ENCODE peak calls at places on chromosomes 3 and 15, in nine cellular contexts. Q is Right ventricle myocardium superior; V is caudate nucleus; E is CD8-positive, alpha-beta memory T cell; X is NAMALWA; P is stimulated activated CD8-positive, alpha-beta memory T cell treated with anti-CD3 and anti-CD28 coated beads, Interleukin-15, amount 100 ng/mL, for 1 hour; B is left ventricle myocardium superior; H is heart left ventricle; F is pancreas. T is an unnamed sample.
A peak's percentile ranks its signal among the peaks of the same experiment; 100 is the strongest.

GRCh38 chr3:46676601-46677071 is 16.8 kb downstream of the ALS2CL start:
- DNase-seq in Q (peak; percentile 38), V (no peak), F (peak; percentile 61), X (no peak), H (no peak), E (no peak), B (peak; percentile 28), P (no peak), T (no peak)

GRCh38 chr15:85587707-85588441 is 206.9 kb downstream of the KLHL25 start:
- DNase-seq in P (no peak), X (no peak), V (no peak), F (no peak), Q (no peak), E (no peak), H (no peak), B (no peak), T (no peak)

GRCh38 chr15:90191795-90192494 is 9.2 kb upstream of the SEMA4B start:
- DNase-seq in H (peak; percentile 67), Q (peak; percentile 87), V (peak; percentile 92), B (peak; percentile 87), X (peak; percentile 93), P (no peak), E (peak; percentile 39), F (peak; percentile 98), T (peak; percentile 92)

GRCh38 chr3:129120254-129121004 is 1.2 kb downstream of the RAB43 start:
- DNase-seq in P (peak; percentile 77), X (peak; percentile 98), E (peak; percentile 93), V (peak; percentile 49), H (peak; percentile 88), Q (peak; percentile 92), F (peak; percentile 90), B (peak; percentile 86), T (peak; percentile 24)

GRCh38 chr15:69288531-69289311 is 10.0 kb upstream of the PAQR5 start:
- DNase-seq in B (no peak), X (no peak), V (no peak), E (no peak), F (no peak), H (no peak), P (no peak), Q (no peak), T (no peak)

GRCh38 chr15:99451484-99451883 is 114.3 kb upstream of the MEF2A start:
- DNase-seq in Q (no peak), V (no peak), H (peak; percentile 15), F (no peak), P (no peak), B (no peak), X (no peak), E (no peak), T (no peak)

GRCh38 chr15:97652700-97653167 is 307.8 kb upstream of the ARRDC4 start:
- DNase-seq in Q (no peak), B (peak; percentile 35), P (no peak), V (no peak), H (no peak), E (no peak), X (no peak), F (peak; percentile 25), T (no peak)

GRCh38 chr3:79140718-79141117 is 627.1 kb downstream of the ROBO1 start:
- DNase-seq in P (no peak), X (no peak), V (no peak), B (no peak), F (no peak), H (no peak), Q (no peak), E (no peak), T (no peak)

GRCh38 chr3:168858327-168858726 is 762.6 kb upstream of the GOLIM4 start:
- DNase-seq in Q (no peak), F (no peak), B (no peak), X (no peak), H (no peak), V (no peak), E (no peak), P (no peak), T (no peak)

GRCh38 chr3:126983276-126983652 is 349 bp downstream of the PLXNA1 start:
- DNase-seq in P (no peak), Q (no peak), V (no peak), F (peak; percentile 53), X (no peak), H (no peak), B (peak; percentile 58), E (peak; percentile 21), T (no peak)

GRCh38 chr3:63687569-63688233 is 35.2 kb downstream of the SNTN start:
- DNase-seq in F (no peak), H (no peak), E (no peak), Q (no peak), V (no peak), P (no peak), X (no peak), B (no peak), T (no peak)

GRCh38 chr3:14266361-14266760 is 87.7 kb downstream of the LSM3 start:
- DNase-seq in B (peak; percentile 69), X (no peak), F (no peak), Q (peak; percentile 55), H (peak; percentile 56), P (no peak), V (peak; percentile 81), E (no peak), T (peak; percentile 46)

GRCh38 chr15:50044406-50044805 is 74.6 kb downstream of the ATP8B4 start:
- DNase-seq in V (no peak), P (no peak), E (no peak), F (no peak), H (no peak), X (no peak), B (no peak), Q (no peak), T (no peak)

GRCh38 chr3:129313415-129313982 is 34.8 kb downstream of the HMCES start:
- DNase-seq in P (no peak), E (peak; percentile 22), H (no peak), B (no peak), X (peak; percentile 53), V (no peak), F (no peak), Q (no peak), T (no peak)

GRCh38 chr3:71563827-71564226 is 19.7 kb downstream of the FOXP1 start:
- DNase-seq in B (no peak), H (no peak), V (no peak), F (no peak), Q (no peak), P (no peak), E (no peak), X (peak; percentile 84), T (no peak)

GRCh38 chr3:46730819-46731218 is 13.2 kb upstream of the PRSS50 start:
- DNase-seq in Q (no peak), F (no peak), X (no peak), E (no peak), B (no peak), P (no peak), V (no peak), H (no peak), T (no peak)

GRCh38 chr15:55824857-55825613 is 82.1 kb upstream of the PRTG start:
- DNase-seq in B (no peak), Q (no peak), X (no peak), P (no peak), F (no peak), E (no peak), V (peak; percentile 2), H (no peak), T (no peak)

GRCh38 chr3:177459397-177459796 is 262.1 kb upstream of the TBL1XR1 start:
- DNase-seq in Q (no peak), B (no peak), P (no peak), E (no peak), F (no peak), H (no peak), V (no peak), X (no peak), T (no peak)

GRCh38 chr3:137792633-137793271 is 28.6 kb downstream of the SOX14 start:
- DNase-seq in V (no peak), H (no peak), P (no peak), X (peak; percentile 50), F (no peak), E (peak; percentile 7), Q (no peak), B (no peak), T (peak; percentile 3)

GRCh38 chr3:65854606-65855304 is 184.0 kb downstream of the MAGI1 start:
- DNase-seq in H (no peak), Q (no peak), F (no peak), X (peak; percentile 1), B (no peak), E (no peak), V (no peak), P (no peak), T (no peak)

GRCh38 chr3:13011369-13012227 is 61.6 kb downstream of the IQSEC1 start:
- DNase-seq in X (peak; percentile 91), V (peak; percentile 52), E (peak; percentile 89), H (no peak), Q (peak; percentile 62), B (no peak), P (peak; percentile 62), F (no peak), T (no peak)

GRCh38 chr3:107235923-107236315 is 141.3 kb upstream of the CCDC54 start:
- DNase-seq in B (no peak), P (peak; percentile 15), V (peak; percentile 88), Q (no peak), E (peak; percentile 60), F (no peak), H (peak; percentile 52), X (peak; percentile 88), T (peak; percentile 98)

GRCh38 chr3:11591401-11592266 is 52.1 kb downstream of the VGLL4 start:
- DNase-seq in P (no peak), H (peak; percentile 60), B (peak; percentile 63), V (peak; percentile 88), Q (peak; percentile 78), E (no peak), F (no peak), X (no peak), T (peak; percentile 77)